ENCODE peak calls at places on chromosomes 12 and 14, in six cellular contexts. D is choroid plexus epithelial cell; I is psoas muscle; Q is colonic mucosa; M is CD8-positive, alpha-beta memory T cell; F is Caco-2. W is an unnamed sample.

GRCh38 chr14:36510078-36510799 is 9.8 kb downstream of the NKX2-1 start:
- DNase-seq in D (no peak), I (no peak), Q (no peak), M (no peak), F (no peak), W (no peak)

GRCh38 chr14:23326491-23327332 is 5.5 kb downstream of the PABPN1 start:
- DNase-seq in D (no peak), I (no peak), Q (no peak), M (no peak), F (no peak), W (no peak)

GRCh38 chr12:128424931-128425431 is 158.0 kb downstream of the TMEM132C start:
- DNase-seq in D (no peak), I (no peak), Q (no peak), M (no peak), F (no peak), W (no peak)

GRCh38 chr12:119601877-119602536 is 8.4 kb downstream of the TMEM233 start:
- DNase-seq in D (no peak), I (no peak), Q (no peak), M (no peak), F (no peak), W (no peak)

GRCh38 chr12:49489720-49490119 is 49.1 kb upstream of the KCNH3 start:
- DNase-seq in D (peak), I (no peak), Q (no peak), M (no peak), F (no peak), W (no peak)

GRCh38 chr12:69685810-69686209 is 13.3 kb downstream of the BEST3 start:
- DNase-seq in D (peak), I (no peak), Q (no peak), M (no peak), F (no peak), W (no peak)

GRCh38 chr14:73740921-73741326 is 26.7 kb upstream of the PNMA1 start:
- DNase-seq in D (peak), I (peak), Q (peak), M (no peak), F (peak), W (peak)

GRCh38 chr14:24367506-24368214 is at the start of gene NFATC4:
- DNase-seq in D (peak), I (peak), Q (peak), M (no peak), F (peak), W (peak)

GRCh38 chr14:32940066-32940651 is 1.5 kb downstream of the NPAS3 start:
- DNase-seq in D (peak), I (no peak), Q (no peak), M (no peak), F (no peak), W (no peak)

GRCh38 chr12:27290501-27291168 is 42.0 kb upstream of the BMAL2 start:
- DNase-seq in D (no peak), I (no peak), Q (no peak), M (no peak), F (no peak), W (no peak)

GRCh38 chr12:24615967-24616411 is 332.9 kb downstream of the BCAT1 start:
- DNase-seq in D (peak), I (no peak), Q (no peak), M (no peak), F (peak), W (no peak)

GRCh38 chr14:55354500-55354899 is 57.1 kb downstream of the ATG14 start:
- DNase-seq in D (peak), I (peak), Q (peak), M (peak), F (peak), W (no peak)

GRCh38 chr14:58118097-58118496 is 33.9 kb downstream of the ARMH4 start:
- DNase-seq in D (no peak), I (no peak), Q (no peak), M (no peak), F (no peak), W (no peak)

GRCh38 chr14:98227000-98227726 is 1044.8 kb downstream of the BCL11B start:
- DNase-seq in D (no peak), I (no peak), Q (no peak), M (no peak), F (no peak), W (no peak)

GRCh38 chr14:23523229-23524016 is 28.1 kb downstream of the ZFHX2 start:
- DNase-seq in D (peak), I (no peak), Q (no peak), M (no peak), F (no peak), W (no peak)

GRCh38 chr14:65230287-65230728 is 128.0 kb upstream of the MAX start:
- DNase-seq in D (no peak), I (no peak), Q (no peak), M (no peak), F (no peak), W (no peak)

GRCh38 chr14:100212476-100213333 is 26.2 kb upstream of the YY1 start:
- DNase-seq in D (no peak), I (no peak), Q (no peak), M (no peak), F (no peak), W (no peak)

GRCh38 chr14:34049769-34050168 is 98.9 kb upstream of the EGLN3 start:
- DNase-seq in D (no peak), I (no peak), Q (peak), M (no peak), F (no peak), W (no peak)

GRCh38 chr12:62978768-62979167 is 43.8 kb upstream of the PPM1H start:
- DNase-seq in D (no peak), I (no peak), Q (no peak), M (no peak), F (no peak), W (no peak)

GRCh38 chr14:92531151-92531873 is 17.7 kb downstream of the RIN3 start:
- DNase-seq in D (no peak), I (peak), Q (no peak), M (peak), F (no peak), W (no peak)

GRCh38 chr12:69136931-69137613 is 102.3 kb upstream of the CPSF6 start:
- DNase-seq in D (no peak), I (no peak), Q (no peak), M (no peak), F (no peak), W (no peak)

GRCh38 chr12:47268501-47269459 is 189.0 kb upstream of the AMIGO2 start:
- DNase-seq in D (no peak), I (no peak), Q (no peak), M (no peak), F (no peak), W (no peak)

GRCh38 chr14:103558071-103558882 is 4.2 kb downstream of the BAG5 start:
- DNase-seq in D (peak), I (no peak), Q (peak), M (no peak), F (no peak), W (no peak)

GRCh38 chr14:74821267-74821915 is 54.6 kb downstream of the PROX2 start:
- DNase-seq in D (no peak), I (no peak), Q (no peak), M (no peak), F (no peak), W (no peak)

GRCh38 chr14:50953497-50953896 is 9.2 kb upstream of the PYGL start:
- DNase-seq in D (no peak), I (no peak), Q (no peak), M (no peak), F (no peak), W (no peak)

GRCh38 chr12:122421815-122422737 is at the start of gene CLIP1:
- DNase-seq in D (peak), I (peak), Q (peak), M (peak), F (peak), W (no peak)

GRCh38 chr12:100404769-100405407 is 48.0 kb downstream of the SLC17A8 start:
- DNase-seq in D (peak), I (no peak), Q (peak), M (no peak), F (peak), W (no peak)

GRCh38 chr12:76275511-76276093 is 72.6 kb downstream of the BBS10 start:
- DNase-seq in D (no peak), I (no peak), Q (no peak), M (no peak), F (no peak), W (no peak)

GRCh38 chr12:51744235-51744634 is 104.3 kb downstream of the FIGNL2 start:
- DNase-seq in D (peak), I (no peak), Q (no peak), M (no peak), F (no peak), W (no peak)

DNA sequence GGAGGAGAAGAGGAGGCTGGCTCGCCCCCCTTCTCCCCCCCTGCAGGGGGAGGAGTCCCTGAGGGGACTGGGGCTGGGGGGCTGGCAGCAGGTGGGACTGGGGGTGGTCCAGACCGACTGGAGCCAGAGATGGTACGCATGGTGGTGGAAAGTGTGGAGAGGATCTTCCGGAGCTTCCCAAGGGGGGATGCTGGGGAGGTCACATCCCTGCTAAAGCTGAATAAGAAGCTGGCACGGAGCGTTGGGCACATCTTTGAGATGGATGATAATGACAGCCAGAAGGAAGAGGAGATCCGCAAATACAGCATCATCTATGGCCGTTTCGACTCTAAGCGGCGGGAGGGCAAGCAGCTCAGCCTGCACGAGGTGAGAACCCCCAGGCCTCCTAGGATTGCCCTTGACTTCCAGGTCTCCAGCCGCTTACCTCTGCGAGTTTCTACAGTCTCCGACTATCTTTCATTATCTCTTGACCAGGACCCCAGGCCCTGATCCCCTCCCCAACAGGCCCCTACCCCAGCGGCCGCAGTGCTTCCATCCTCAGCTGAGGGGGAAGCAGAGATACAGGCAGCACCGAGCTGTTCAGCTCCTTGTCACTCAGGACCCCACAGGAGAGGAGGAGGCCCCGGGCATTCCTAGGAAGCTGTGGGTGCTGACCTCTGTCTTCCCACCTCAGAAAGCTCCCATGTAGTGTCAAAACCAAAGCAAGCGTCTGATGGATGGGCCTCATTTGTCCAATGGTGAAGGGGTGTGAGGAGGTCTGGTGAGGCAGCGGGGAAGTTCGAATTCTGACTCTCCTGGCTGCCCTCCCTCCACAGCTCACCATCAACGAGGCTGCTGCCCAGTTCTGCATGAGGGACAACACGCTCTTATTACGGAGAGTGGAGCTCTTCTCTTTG is 3.0 kb downstream of the NAB2 start:
- DNase-seq in D (no peak), I (no peak), Q (no peak), M (no peak), F (no peak), W (no peak)
- H3K4me3 ChIP-seq in D (peak), I (peak), Q (no peak), M (no peak), F (no peak), W (no peak)

DNA sequence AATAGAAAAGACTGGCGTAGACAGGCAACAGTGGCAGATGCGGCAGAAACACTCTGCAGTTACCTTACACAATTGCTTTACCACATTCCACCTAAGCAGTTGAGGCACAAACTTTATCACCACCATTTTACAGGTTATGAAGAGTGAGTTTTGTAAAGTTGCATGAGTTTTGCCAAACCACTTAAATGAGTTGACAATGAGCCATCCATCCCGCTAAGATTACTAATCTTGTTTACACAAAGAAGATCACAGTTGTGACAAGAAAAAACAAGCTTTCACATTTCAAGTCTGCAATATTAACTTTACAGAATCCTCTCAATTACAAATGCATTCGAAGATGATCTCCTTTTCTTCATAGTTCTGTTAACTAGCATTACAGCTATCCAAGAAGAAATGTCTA is 1.8 kb downstream of the TMCC3 start:
- DNase-seq in D (no peak), I (no peak), Q (no peak), M (no peak), F (no peak), W (peak)
- H3K4me3 ChIP-seq in D (no peak), I (peak), Q (peak), M (no peak), F (no peak), W (no peak)

GRCh38 chr12:57737467-57738141 is 938 bp downstream of the AGAP2 start:
- DNase-seq in D (no peak), I (no peak), Q (no peak), M (peak), F (no peak), W (no peak)
- H3K4me3 ChIP-seq in D (peak), I (peak), Q (peak), M (no peak), F (peak), W (no peak)

GRCh38 chr12:53047221-53048032 is 2.4 kb upstream of the TNS2 start:
- DNase-seq in D (peak), I (peak), Q (peak), M (peak), F (peak), W (no peak)

GRCh38 chr12:53046655-53047220 is 3.1 kb upstream of the TNS2 start:
- DNase-seq in D (peak), I (peak), Q (peak), M (peak), F (peak), W (no peak)

GRCh38 chr12:53042607-53043454 is 7.0 kb upstream of the TNS2 start:
- DNase-seq in D (no peak), I (no peak), Q (no peak), M (no peak), F (no peak), W (no peak)

GRCh38 chr12:53044052-53044581 is 5.7 kb upstream of the TNS2 start:
- DNase-seq in D (no peak), I (peak), Q (peak), M (no peak), F (peak), W (no peak)

DNA sequence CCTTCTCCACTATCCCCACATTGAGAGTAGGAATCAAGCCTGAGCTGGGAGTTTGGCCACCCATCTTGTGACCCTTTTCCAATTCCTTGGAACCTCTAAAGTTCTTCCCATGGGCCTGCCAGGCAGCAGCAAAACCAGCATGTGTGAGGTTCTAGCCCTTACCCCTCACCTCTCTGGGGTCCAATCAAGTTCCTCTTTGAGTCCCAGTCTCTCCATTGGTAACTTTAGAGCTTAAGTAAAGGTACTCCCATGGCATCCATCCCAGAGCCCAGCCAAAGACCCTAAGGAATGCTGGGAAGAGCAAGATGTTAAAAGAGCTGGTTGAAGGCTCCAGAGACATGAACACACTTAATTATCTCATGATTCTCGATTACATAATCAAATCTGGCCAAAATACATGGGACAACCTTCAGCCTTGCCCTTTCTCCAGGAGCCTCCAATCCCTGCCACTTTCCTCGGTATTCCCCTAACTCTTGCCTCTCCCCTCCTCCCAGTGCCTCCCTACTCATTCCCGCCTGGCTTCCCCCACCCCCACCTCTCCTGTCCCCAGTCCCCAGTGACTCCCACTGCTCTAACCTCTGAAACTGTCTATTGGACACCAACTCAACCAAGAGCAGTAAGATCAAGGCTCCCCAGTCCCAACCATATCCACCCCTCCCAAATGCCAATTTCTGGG is 4.8 kb upstream of the TNS2 start:
- DNase-seq in D (no peak), I (peak), Q (no peak), M (no peak), F (no peak), W (no peak)
- H3K4me3 ChIP-seq in D (no peak), I (peak), Q (no peak), M (no peak), F (no peak), W (no peak)

GRCh38 chr12:112115259-112116045 is 6.9 kb upstream of the NAA25 start:
- DNase-seq in D (no peak), I (no peak), Q (no peak), M (no peak), F (peak), W (no peak)

GRCh38 chr12:112112423-112113132 is 4.0 kb upstream of the NAA25 start:
- DNase-seq in D (no peak), I (no peak), Q (no peak), M (no peak), F (no peak), W (peak)

GRCh38 chr12:112111931-112112330 is 3.3 kb upstream of the NAA25 start:
- DNase-seq in D (no peak), I (no peak), Q (no peak), M (no peak), F (no peak), W (no peak)

GRCh38 chr12:112117685-112118084 is 7.7 kb upstream of the TRAFD1 start:
- DNase-seq in D (no peak), I (no peak), Q (no peak), M (no peak), F (peak), W (peak)

GRCh38 chr12:112116232-112117060 is 7.9 kb upstream of the NAA25 start:
- DNase-seq in D (peak), I (peak), Q (peak), M (no peak), F (peak), W (no peak)
- H3K4me3 ChIP-seq in D (no peak), I (peak), Q (no peak), M (no peak), F (no peak), W (no peak)

GRCh38 chr12:53048780-53049401 is 974 bp upstream of the TNS2 start:
- DNase-seq in D (peak), I (peak), Q (peak), M (no peak), F (peak), W (no peak)

GRCh38 chr12:53049582-53050318 is at the start of gene TNS2:
- DNase-seq in D (peak), I (peak), Q (peak), M (no peak), F (peak), W (no peak)

GRCh38 chr12:53048033-53048779 is 1.7 kb upstream of the TNS2 start:
- DNase-seq in D (no peak), I (peak), Q (peak), M (no peak), F (no peak), W (no peak)

GRCh38 chr12:53050426-53051057 is 677 bp downstream of the TNS2 start:
- DNase-seq in D (no peak), I (peak), Q (no peak), M (no peak), F (peak), W (no peak)

DNA sequence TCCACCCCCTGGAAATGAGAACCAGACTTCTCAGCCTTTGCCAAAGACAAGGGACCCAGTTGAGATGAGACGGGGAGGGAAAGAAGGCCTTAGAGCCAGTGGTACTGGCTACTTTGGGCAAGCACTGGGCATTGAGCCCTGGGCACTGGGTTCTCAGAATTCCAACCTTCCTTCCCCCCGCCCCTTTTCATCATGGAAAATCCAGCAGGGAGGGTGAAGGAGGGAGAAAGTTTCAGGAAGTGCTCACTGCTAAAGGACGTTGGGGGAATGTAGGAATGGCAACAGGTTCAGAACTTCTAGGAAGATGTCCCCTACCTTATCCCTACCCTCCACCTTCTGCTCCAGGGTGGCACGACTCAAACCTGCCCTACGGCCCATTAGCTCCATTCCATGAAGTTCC is 4.2 kb upstream of the TNS2 start:
- DNase-seq in D (no peak), I (peak), Q (peak), M (no peak), F (no peak), W (no peak)
- H3K4me3 ChIP-seq in D (no peak), I (peak), Q (peak), M (no peak), F (peak), W (no peak)

DNA sequence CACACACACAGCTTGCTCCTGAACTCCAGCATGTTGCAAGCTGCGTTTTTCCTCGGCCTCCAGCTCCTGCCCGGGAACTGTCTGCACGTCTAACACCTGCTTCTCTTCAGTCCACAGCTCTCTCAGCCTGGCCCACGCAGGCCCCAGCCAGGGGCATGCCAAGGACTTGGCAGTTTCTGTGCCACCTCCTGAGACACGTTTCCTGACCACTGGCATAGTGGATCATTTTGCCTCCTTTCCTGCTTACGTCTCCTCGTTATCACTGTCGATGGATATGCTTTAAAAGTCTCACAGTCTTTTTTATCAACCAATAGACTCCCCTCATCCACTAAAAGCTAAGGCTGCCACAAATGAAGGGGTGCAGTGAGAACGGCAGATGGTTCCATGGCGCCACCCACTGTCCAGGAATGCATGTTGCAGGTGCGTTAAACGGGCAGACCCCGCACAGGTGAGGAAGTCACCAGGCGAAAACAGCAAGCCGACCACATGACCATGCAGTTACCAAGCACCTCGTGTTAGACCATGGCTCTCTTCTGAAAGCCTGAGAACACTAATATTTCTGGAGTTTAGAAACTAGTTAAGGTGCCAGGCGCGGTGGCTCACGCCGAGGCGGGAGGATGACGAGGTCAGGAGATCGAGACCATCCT is 14.7 kb upstream of the TEAD4 start:
- DNase-seq in D (peak), I (peak), Q (peak), M (peak), F (peak), W (no peak)
- H3K4me3 ChIP-seq in D (no peak), I (peak), Q (peak), M (no peak), F (no peak), W (no peak)

W was measured in LNCaP clone FGC.